ENCODE peak calls at places on chromosomes 3 and 15, in nine cellular contexts. T, Y, L, B, X, Z, R, D and J are unnamed samples.

GRCh38 chr3:194208701-194209100 is 72.8 kb downstream of the HES1 start:
- DNase-seq in T (no peak), Y (no peak), L (no peak), B (no peak), X (no peak), Z (no peak), R (no peak), D (no peak), J (no peak)

GRCh38 chr3:57856675-57857074 is 100.6 kb downstream of the SLMAP start:
- DNase-seq in T (no peak), Y (no peak), L (peak; percentile 44), B (no peak), X (no peak), Z (no peak), R (no peak), D (no peak), J (no peak)

GRCh38 chr3:194043516-194043915 is 92.4 kb upstream of the HES1 start:
- DNase-seq in T (no peak), Y (no peak), L (peak; percentile 73), B (no peak), X (no peak), Z (no peak), R (no peak), D (no peak), J (no peak)

GRCh38 chr3:197021231-197021630 is 8.4 kb downstream of the MELTF start:
- DNase-seq in T (no peak), Y (no peak), L (no peak), B (no peak), X (no peak), Z (no peak), R (no peak), D (no peak), J (no peak)

GRCh38 chr15:98272586-98272985 is 312.1 kb downstream of the ARRDC4 start:
- DNase-seq in T (no peak), Y (peak; percentile 55), L (no peak), B (no peak), X (no peak), Z (no peak), R (no peak), D (no peak), J (no peak)

GRCh38 chr3:168063122-168063521 is 32.6 kb downstream of the GOLIM4 start:
- DNase-seq in T (no peak), Y (no peak), L (no peak), B (no peak), X (no peak), Z (no peak), R (no peak), D (no peak), J (no peak)

GRCh38 chr15:84142888-84143337 is 92.7 kb upstream of the GOLGA6L4 start:
- DNase-seq in T (peak; percentile 82), Y (no peak), L (peak; percentile 70), B (peak; percentile 71), X (peak; percentile 86), Z (peak; percentile 82), R (peak; percentile 69), D (peak; percentile 56), J (peak; percentile 57)

GRCh38 chr3:120227710-120228347 is 57.2 kb downstream of the GPR156 start:
- DNase-seq in T (no peak), Y (no peak), L (no peak), B (no peak), X (no peak), Z (no peak), R (no peak), D (no peak), J (no peak)

GRCh38 chr3:98185180-98185579 is 18.7 kb downstream of the OR5H15 start:
- DNase-seq in T (no peak), Y (no peak), L (no peak), B (no peak), X (no peak), Z (no peak), R (no peak), D (no peak), J (no peak)

GRCh38 chr15:65519781-65520299 is 2.4 kb upstream of the DPP8 start:
- DNase-seq in T (no peak), Y (no peak), L (no peak), B (no peak), X (no peak), Z (no peak), R (no peak), D (no peak), J (no peak)

GRCh38 chr15:73296621-73297353 is 72.0 kb downstream of the HCN4 start:
- DNase-seq in T (no peak), Y (no peak), L (no peak), B (no peak), X (no peak), Z (no peak), R (no peak), D (no peak), J (no peak)

GRCh38 chr3:15198686-15199085 is 7.4 kb upstream of the CAPN7 start:
- DNase-seq in T (no peak), Y (no peak), L (no peak), B (no peak), X (no peak), Z (no peak), R (no peak), D (no peak), J (no peak)

GRCh38 chr3:163891771-163892170 is 1186.5 kb downstream of the SI start:
- DNase-seq in T (no peak), Y (no peak), L (no peak), B (no peak), X (no peak), Z (no peak), R (no peak), D (no peak), J (no peak)

DNA sequence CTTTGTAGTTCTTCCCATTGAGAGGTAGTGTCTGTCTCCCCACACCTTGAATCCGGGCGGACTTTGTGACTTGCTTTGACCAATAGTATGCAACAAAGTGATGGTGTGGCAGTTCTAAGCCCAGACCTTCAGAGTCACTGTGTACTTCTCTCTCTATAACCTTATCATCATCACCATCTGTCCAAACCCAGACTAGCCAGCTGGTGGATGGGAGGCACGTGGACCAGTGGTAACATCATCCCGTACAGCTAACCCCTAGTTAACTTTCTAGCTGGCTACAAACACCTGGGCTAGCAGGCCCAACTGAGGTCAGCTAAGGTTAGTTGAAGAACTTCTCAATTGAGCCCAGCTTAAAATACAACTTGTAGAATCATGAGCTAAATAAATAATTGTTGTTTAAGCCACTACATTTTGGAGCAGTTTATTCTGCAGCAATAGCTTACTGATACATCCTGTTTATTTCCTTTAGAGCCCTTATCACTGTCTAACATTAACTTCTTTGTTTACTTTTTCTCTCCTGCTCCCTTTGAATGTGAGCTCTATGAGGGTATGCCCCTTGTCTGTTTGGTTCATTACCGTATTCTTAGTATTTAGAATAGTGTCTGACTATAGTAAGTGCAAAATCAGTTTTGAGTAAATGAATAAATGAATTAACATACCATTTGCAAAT is 11.5 kb upstream of the CCR9 start:
- DNase-seq in T (no peak), Y (no peak), L (no peak), B (no peak), X (no peak), Z (no peak), R (no peak), D (no peak), J (no peak)
- H3K27me3 ChIP-seq in T (no peaks in the 10 kb centered on the region), Y (no peaks in the 10 kb centered on the region), L (peaks cover 44% of the 10 kb centered on the region), B (no peaks in the 10 kb centered on the region), X (no peaks in the 10 kb centered on the region), Z (no peaks in the 10 kb centered on the region), R (no peaks in the 10 kb centered on the region), D (no peaks in the 10 kb centered on the region), J (no peaks in the 10 kb centered on the region)

DNA sequence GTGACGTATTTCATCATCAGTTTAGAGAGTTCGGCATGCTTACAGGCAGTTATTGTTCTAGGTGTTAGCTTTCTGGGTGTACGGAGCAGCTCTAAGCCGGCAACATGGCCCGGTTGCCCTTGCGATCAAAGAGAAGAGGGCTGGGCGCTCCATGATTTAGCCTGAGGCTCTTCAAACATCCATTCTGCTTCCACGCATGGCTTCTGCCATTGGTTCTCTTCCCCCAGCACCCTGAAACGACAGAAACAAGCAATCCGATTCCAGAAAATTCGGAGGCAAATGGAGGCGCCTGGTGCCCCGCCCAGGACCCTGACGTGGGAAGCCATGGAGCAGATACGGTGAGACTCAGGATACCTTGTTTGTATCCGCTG is 574 bp downstream of the NGRN start:
- DNase-seq in T (peak; percentile 47), Y (no peak), L (peak; percentile 4), B (peak; percentile 34), X (peak; percentile 54), Z (no peak), R (peak; percentile 32), D (no peak), J (no peak)
- H3K4me1 ChIP-seq in T (peaks cover 53% of the 10 kb centered on the region), Y (peaks cover 58% of the 10 kb centered on the region), L (peaks cover 7% of the 10 kb centered on the region), B (peaks cover 16% of the 10 kb centered on the region), X (peaks cover 38% of the 10 kb centered on the region), Z (peaks cover 29% of the 10 kb centered on the region), R (peaks cover 5% of the 10 kb centered on the region), D (peaks cover 72% of the 10 kb centered on the region), J (peaks cover 20% of the 10 kb centered on the region)

DNA sequence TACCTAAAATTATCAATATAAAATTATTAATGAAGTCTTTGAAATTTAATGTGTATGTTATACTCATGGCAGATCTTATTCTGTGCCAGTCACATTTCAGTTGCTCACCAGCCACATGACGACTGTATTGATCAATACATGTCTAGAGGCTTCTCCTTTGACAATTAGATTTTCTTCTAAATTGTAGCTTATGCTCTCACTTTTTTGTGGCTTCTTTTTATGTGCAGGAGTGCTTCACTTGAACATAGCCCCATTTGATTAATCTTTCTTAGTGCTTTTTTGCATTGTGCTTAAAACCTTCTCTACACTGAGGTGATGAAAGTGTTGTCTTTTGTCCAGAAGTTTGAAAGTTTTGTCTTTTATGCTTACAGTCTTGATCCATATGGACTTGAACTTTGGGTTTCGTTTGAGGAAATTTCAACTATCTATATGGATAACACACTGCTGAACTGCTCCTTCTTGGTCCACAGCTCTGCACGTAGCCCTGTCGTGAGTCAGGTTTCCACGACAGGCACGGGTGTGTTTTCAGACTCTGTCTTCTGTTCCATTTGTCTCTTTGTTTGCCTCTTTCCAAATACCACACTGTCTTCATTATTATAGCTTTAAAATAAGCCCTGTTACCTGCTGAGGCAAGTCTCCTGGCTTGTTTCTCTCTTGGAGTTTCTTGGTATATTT is 393.9 kb upstream of the CFAP20DC start:
- DNase-seq in T (no peak), Y (no peak), L (no peak), B (no peak), X (no peak), Z (no peak), R (no peak), D (no peak), J (no peak)
- H3K27me3 ChIP-seq in T (no peaks in the 10 kb centered on the region), Y (no peaks in the 10 kb centered on the region), L (peaks cover 1% of the 10 kb centered on the region), B (no peaks in the 10 kb centered on the region), X (no peaks in the 10 kb centered on the region), Z (no peaks in the 10 kb centered on the region), R (no peaks in the 10 kb centered on the region), D (no peaks in the 10 kb centered on the region), J (no peaks in the 10 kb centered on the region)

GRCh38 chr3:149535395-149535685 is 60.8 kb downstream of the TM4SF4 start:
- DNase-seq in T (no peak), Y (no peak), L (no peak), B (no peak), X (no peak), Z (no peak), R (no peak), D (no peak), J (no peak)

GRCh38 chr3:149532463-149533180 is 58.1 kb downstream of the TM4SF4 start:
- DNase-seq in T (no peak), Y (no peak), L (no peak), B (no peak), X (no peak), Z (no peak), R (no peak), D (no peak), J (no peak)

GRCh38 chr3:149536429-149536828 is 61.9 kb downstream of the TM4SF4 start:
- DNase-seq in T (peak; percentile 76), Y (no peak), L (no peak), B (no peak), X (peak; percentile 65), Z (peak; percentile 94), R (peak; percentile 57), D (peak; percentile 73), J (no peak)

GRCh38 chr3:149534671-149535394 is 60.3 kb downstream of the TM4SF4 start:
- DNase-seq in T (no peak), Y (no peak), L (peak; percentile 67), B (no peak), X (no peak), Z (no peak), R (no peak), D (no peak), J (peak; percentile 62)

GRCh38 chr3:149534082-149534481 is 59.6 kb downstream of the TM4SF4 start:
- DNase-seq in T (no peak), Y (no peak), L (no peak), B (no peak), X (no peak), Z (no peak), R (no peak), D (no peak), J (no peak)
- H3K4me1 ChIP-seq in T (peaks cover 41% of the 10 kb centered on the region), Y (peaks cover 87% of the 10 kb centered on the region), L (peaks cover 24% of the 10 kb centered on the region), B (peaks cover 55% of the 10 kb centered on the region), X (peaks cover 41% of the 10 kb centered on the region), Z (peaks cover 13% of the 10 kb centered on the region), R (no peaks in the 10 kb centered on the region), D (peaks cover 57% of the 10 kb centered on the region), J (no peaks in the 10 kb centered on the region)